ENCODE peak calls at places on chromosomes 7 and 10, in four cellular contexts. One of them, this sample, is unnamed.

GRCh38 chr10:90587081-90587491 is 270.8 kb downstream of the HTR7 start:
- DNase-seq in H1: no peak
- DNase-seq in K562: no peak
- DNase-seq in GM12878: no peak
- DNase-seq in this sample: peak; percentile 94

GRCh38 chr7:39613577-39613976 is 9.8 kb upstream of the RALA start:
- DNase-seq in H1: no peak
- DNase-seq in K562: no peak
- DNase-seq in GM12878: no peak
- DNase-seq in this sample: no peak

GRCh38 chr7:132720835-132721234 is 144.6 kb upstream of the PLXNA4 start:
- DNase-seq in H1: no peak
- DNase-seq in K562: no peak
- DNase-seq in GM12878: no peak
- DNase-seq in this sample: no peak

GRCh38 chr10:80539421-80539999 is 1.8 kb downstream of the SH2D4B start:
- DNase-seq in H1: peak; percentile 37
- DNase-seq in K562: no peak
- DNase-seq in GM12878: no peak
- DNase-seq in this sample: no peak

GRCh38 chr7:2680792-2681490 is 7.1 kb upstream of the AMZ1 start:
- DNase-seq in H1: peak; percentile 95
- DNase-seq in K562: peak; percentile 82
- DNase-seq in GM12878: no peak
- DNase-seq in this sample: peak; percentile 56

GRCh38 chr7:98286701-98287485 is 5.4 kb downstream of the BRI3 start:
- DNase-seq in H1: no peak
- DNase-seq in K562: no peak
- DNase-seq in GM12878: no peak
- DNase-seq in this sample: no peak

GRCh38 chr7:5671053-5671452 is 110.4 kb downstream of the RNF216 start:
- DNase-seq in H1: no peak
- DNase-seq in K562: no peak
- DNase-seq in GM12878: no peak
- DNase-seq in this sample: no peak

GRCh38 chr7:51702673-51703072 is 386.1 kb upstream of the COBL start:
- DNase-seq in H1: no peak
- DNase-seq in K562: no peak
- DNase-seq in GM12878: no peak
- DNase-seq in this sample: no peak

GRCh38 chr10:27745719-27746363 is at the start of gene MKX:
- DNase-seq in H1: peak; percentile 93
- DNase-seq in K562: no peak
- DNase-seq in GM12878: no peak
- DNase-seq in this sample: no peak

GRCh38 chr10:30587522-30588031 is 42.0 kb downstream of the LYZL2 start:
- DNase-seq in H1: peak; percentile 62
- DNase-seq in K562: peak; percentile 45
- DNase-seq in GM12878: peak; percentile 79
- DNase-seq in this sample: no peak

GRCh38 chr10:47013469-47014169 is 102.4 kb downstream of the PTPN20 start:
- DNase-seq in H1: no peak
- DNase-seq in K562: no peak
- DNase-seq in GM12878: no peak
- DNase-seq in this sample: no peak

GRCh38 chr10:9762966-9763656 is 1254.6 kb upstream of the CELF2 start:
- DNase-seq in H1: no peak
- DNase-seq in K562: no peak
- DNase-seq in GM12878: no peak
- DNase-seq in this sample: no peak

GRCh38 chr10:130777507-130778165 is 533.9 kb downstream of the TCERG1L start:
- DNase-seq in H1: no peak
- DNase-seq in K562: no peak
- DNase-seq in GM12878: no peak
- DNase-seq in this sample: no peak

GRCh38 chr10:76543655-76544054 is 1094.0 kb downstream of the KCNMA1 start:
- DNase-seq in H1: no peak
- DNase-seq in K562: no peak
- DNase-seq in GM12878: no peak
- DNase-seq in this sample: no peak

GRCh38 chr10:93288679-93289634 is 193.2 kb downstream of the MYOF start:
- DNase-seq in H1: peak; percentile 85
- DNase-seq in K562: peak; percentile 66
- DNase-seq in GM12878: no peak
- DNase-seq in this sample: peak; percentile 78
- TF ChIP-seq EGR1 in H1: no peak
- TF ChIP-seq EGR1 in K562: no peak
- TF ChIP-seq EGR1 in GM12878: no peak
- TF ChIP-seq EGR1 in this sample: no peak

GRCh38 chr10:7563368-7563767 is 103.4 kb downstream of the ITIH5 start:
- DNase-seq in H1: no peak
- DNase-seq in K562: no peak
- DNase-seq in GM12878: no peak
- DNase-seq in this sample: no peak

GRCh38 chr10:7562026-7562425 is 104.7 kb downstream of the ITIH5 start:
- DNase-seq in H1: no peak
- DNase-seq in K562: no peak
- DNase-seq in GM12878: no peak
- DNase-seq in this sample: no peak

GRCh38 chr10:7560519-7560918 is 106.2 kb downstream of the ITIH5 start:
- DNase-seq in H1: no peak
- DNase-seq in K562: no peak
- DNase-seq in GM12878: no peak
- DNase-seq in this sample: no peak

GRCh38 chr10:7559447-7559846 is 107.3 kb downstream of the ITIH5 start:
- DNase-seq in H1: no peak
- DNase-seq in K562: no peak
- DNase-seq in GM12878: no peak
- DNase-seq in this sample: no peak

GRCh38 chr10:7561216-7561893 is 105.4 kb downstream of the ITIH5 start:
- DNase-seq in H1: peak; percentile 58
- DNase-seq in K562: no peak
- DNase-seq in GM12878: no peak
- DNase-seq in this sample: no peak
- TF ChIP-seq SIN3A in H1: no peak
- TF ChIP-seq SIN3A in K562: no peak
- TF ChIP-seq SIN3A in GM12878: no peak
- TF ChIP-seq SIN3A in this sample: no peak

DNA sequence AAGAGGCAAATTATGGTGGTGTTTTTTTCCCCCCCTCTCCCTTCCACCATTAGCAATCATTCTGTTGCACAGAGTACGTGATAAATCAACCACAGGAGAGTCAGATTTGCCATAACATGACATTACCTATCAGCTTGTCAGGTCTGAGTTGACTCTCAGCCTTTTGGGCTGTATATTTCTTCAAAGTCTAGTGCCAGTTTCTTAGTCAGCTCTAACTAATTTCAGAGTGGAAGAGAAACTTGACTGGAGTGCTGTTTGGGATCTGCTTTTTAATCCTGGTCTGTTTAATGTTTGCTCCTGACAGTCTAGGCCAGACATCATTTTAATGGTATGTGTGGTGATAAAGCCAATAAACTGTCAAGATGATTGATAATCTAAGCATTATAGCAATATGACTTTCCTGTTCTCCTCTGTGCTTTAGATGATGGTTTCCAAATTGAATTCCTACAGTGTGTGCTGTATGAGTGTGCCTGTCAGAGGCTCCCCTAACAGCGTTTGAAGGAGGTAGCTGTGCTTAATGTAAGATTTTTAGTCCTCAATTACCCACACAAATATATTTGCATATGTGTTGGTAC is 76.9 kb downstream of the LRMDA start:
- DNase-seq in H1: no peak
- DNase-seq in K562: no peak
- DNase-seq in GM12878: no peak
- DNase-seq in this sample: no peak
- TF ChIP-seq EGR1 in H1: no peak
- TF ChIP-seq EGR1 in K562: no peak
- TF ChIP-seq EGR1 in GM12878: no peak
- TF ChIP-seq EGR1 in this sample: no peak

GRCh38 chr10:98351831-98352402 is 63.1 kb downstream of the PYROXD2 start:
- DNase-seq in H1: no peak
- DNase-seq in K562: no peak
- DNase-seq in GM12878: no peak
- DNase-seq in this sample: no peak
- TF ChIP-seq SIN3A in H1: no peak
- TF ChIP-seq SIN3A in K562: no peak
- TF ChIP-seq SIN3A in GM12878: no peak
- TF ChIP-seq SIN3A in this sample: no peak

GRCh38 chr10:89426230-89426868 is 12.0 kb downstream of the IFIT5 start:
- DNase-seq in H1: no peak
- DNase-seq in K562: peak; percentile 46
- DNase-seq in GM12878: no peak
- DNase-seq in this sample: no peak
- TF ChIP-seq EGR1 in H1: no peak
- TF ChIP-seq EGR1 in K562: no peak
- TF ChIP-seq EGR1 in GM12878: no peak
- TF ChIP-seq EGR1 in this sample: no peak

DNA sequence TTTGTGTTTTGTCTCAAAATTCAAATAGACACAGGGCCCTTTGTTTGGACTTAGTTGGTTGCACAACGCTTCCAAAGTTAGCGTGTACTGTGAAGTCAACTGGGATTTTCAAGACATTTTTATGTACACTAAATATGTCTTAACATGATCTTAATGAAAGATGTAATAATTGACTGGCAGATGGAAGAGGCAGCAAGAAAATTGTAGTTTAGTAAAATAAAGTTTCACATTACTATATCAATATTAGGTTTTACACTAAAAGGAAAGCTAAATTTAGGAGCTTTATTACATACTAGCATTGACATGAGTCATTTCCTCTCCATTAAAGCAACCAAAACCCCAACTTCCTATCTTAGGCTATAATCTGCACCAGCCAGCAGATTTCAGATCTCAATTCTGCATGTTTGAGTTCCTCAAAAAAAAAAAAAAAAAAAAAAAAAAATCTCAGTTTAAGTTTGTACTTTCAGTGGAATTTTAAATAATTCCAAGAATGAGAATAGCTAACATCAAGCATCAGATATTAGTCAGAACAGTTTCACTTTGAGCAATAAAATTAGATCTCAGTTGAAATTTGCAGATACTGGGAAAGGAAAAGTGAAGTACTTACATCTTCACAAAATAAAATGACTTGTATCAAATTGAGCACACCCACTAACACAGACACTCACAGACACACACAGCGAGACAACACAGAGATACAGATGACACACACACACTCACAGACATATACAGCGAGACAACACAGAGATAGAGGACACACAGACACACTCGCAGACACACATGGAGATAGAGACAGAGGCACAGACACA is 346.6 kb upstream of the KLF6 start:
- DNase-seq in H1: no peak
- DNase-seq in K562: no peak
- DNase-seq in GM12878: peak; percentile 66
- DNase-seq in this sample: no peak
- TF ChIP-seq SIN3A in H1: no peak
- TF ChIP-seq SIN3A in K562: no peak
- TF ChIP-seq SIN3A in GM12878: no peak
- TF ChIP-seq SIN3A in this sample: no peak

GRCh38 chr10:110560012-110560411 is 7.5 kb upstream of the SMC3 start:
- DNase-seq in H1: no peak
- DNase-seq in K562: no peak
- DNase-seq in GM12878: no peak
- DNase-seq in this sample: no peak

GRCh38 chr10:110553905-110554304 is 13.6 kb upstream of the SMC3 start:
- DNase-seq in H1: no peak
- DNase-seq in K562: no peak
- DNase-seq in GM12878: no peak
- DNase-seq in this sample: no peak

GRCh38 chr10:110556296-110556695 is 11.2 kb upstream of the SMC3 start:
- DNase-seq in H1: no peak
- DNase-seq in K562: no peak
- DNase-seq in GM12878: no peak
- DNase-seq in this sample: no peak

GRCh38 chr10:110558034-110558433 is 9.5 kb upstream of the SMC3 start:
- DNase-seq in H1: no peak
- DNase-seq in K562: no peak
- DNase-seq in GM12878: no peak
- DNase-seq in this sample: no peak

GRCh38 chr10:110556993-110557601 is 10.4 kb upstream of the SMC3 start:
- DNase-seq in H1: peak; percentile 70
- DNase-seq in K562: peak; percentile 75
- DNase-seq in GM12878: no peak
- DNase-seq in this sample: peak; percentile 73
- TF ChIP-seq EGR1 in H1: no peak
- TF ChIP-seq EGR1 in K562: no peak
- TF ChIP-seq EGR1 in GM12878: no peak
- TF ChIP-seq EGR1 in this sample: no peak

This sample was measured in HCT116.